ENCODE peak calls at places on chromosomes 7 and 10, in nine cellular contexts. I is RWPE1, L is GM12878, C is cardiac muscle cell, T is foreskin keratinocyte, N is mammary epithelial cell, Q is sigmoid colon, F is right lobe of liver, Z is pancreas. B is an unnamed sample.

GRCh38 chr10:29063806-29064644 is 224.8 kb upstream of the LYZL1 start:
- DNase-seq in T (peak), L (no peak), Z (no peak), F (no peak), N (peak), C (peak), Q (no peak), I (peak), B (no peak)

GRCh38 chr7:26451997-26452396 is 160.3 kb downstream of the SNX10 start:
- DNase-seq in I (no peak), T (no peak), L (no peak), N (no peak), F (no peak), C (no peak), Q (no peak), Z (peak), B (no peak)

GRCh38 chr10:88728107-88728763 is 22.2 kb downstream of the LIPK start:
- DNase-seq in I (no peak), Z (no peak), N (peak), C (no peak), T (no peak), L (no peak), Q (no peak), F (peak), B (peak)

GRCh38 chr7:149375234-149376008 is 85.4 kb downstream of the ZNF777 start:
- DNase-seq in F (no peak), Z (no peak), L (no peak), C (no peak), Q (no peak), T (no peak), I (no peak), N (no peak), B (no peak)

GRCh38 chr10:93085272-93085859 is 11.7 kb downstream of the CYP26A1 start:
- DNase-seq in I (no peak), C (no peak), T (no peak), Q (no peak), Z (no peak), N (no peak), F (no peak), L (peak), B (no peak)

GRCh38 chr7:99121496-99122021 is 22.3 kb downstream of the SMURF1 start:
- DNase-seq in Q (no peak), L (no peak), Z (no peak), T (no peak), I (no peak), C (peak), N (no peak), F (no peak), B (no peak)

GRCh38 chr7:140316165-140316661 is 82.1 kb downstream of the SLC37A3 start:
- DNase-seq in C (no peak), Z (peak), I (peak), Q (peak), T (peak), L (no peak), N (peak), F (no peak), B (no peak)

GRCh38 chr10:37952926-37953325 is 23.5 kb downstream of the ZNF25 start:
- DNase-seq in Q (no peak), I (no peak), F (no peak), C (no peak), N (no peak), T (no peak), Z (no peak), L (no peak), B (no peak)

GRCh38 chr7:34309116-34309515 is 348.9 kb upstream of the NPSR1 start:
- DNase-seq in N (no peak), Z (no peak), Q (no peak), C (no peak), F (no peak), L (no peak), T (no peak), I (no peak), B (no peak)

GRCh38 chr10:126049741-126050140 is 153.4 kb downstream of the FANK1 start:
- DNase-seq in N (peak), C (peak), Z (no peak), F (no peak), I (peak), L (no peak), Q (no peak), T (peak), B (no peak)

GRCh38 chr7:21616796-21617436 is 74.1 kb downstream of the DNAH11 start:
- DNase-seq in T (peak), C (no peak), Z (no peak), L (no peak), F (no peak), N (peak), Q (no peak), I (peak), B (no peak)

GRCh38 chr7:8389898-8390642 is 43.3 kb upstream of the NXPH1 start:
- DNase-seq in I (peak), T (no peak), N (peak), Q (no peak), Z (peak), C (peak), F (no peak), L (no peak), B (peak)

GRCh38 chr7:142030846-142031245 is 35.2 kb downstream of the MGAM start:
- DNase-seq in F (no peak), Q (no peak), T (no peak), N (no peak), I (no peak), C (no peak), Z (no peak), L (no peak), B (no peak)

GRCh38 chr7:144835166-144835611 is 664 bp downstream of the TPK1 start:
- DNase-seq in Z (peak), F (peak), C (no peak), Q (peak), L (peak), N (peak), T (peak), I (no peak), B (peak)

GRCh38 chr7:65912220-65912619 is 39.3 kb downstream of the VKORC1L1 start:
- DNase-seq in N (no peak), T (no peak), Z (no peak), L (no peak), Q (no peak), F (no peak), C (no peak), I (no peak), B (no peak)

GRCh38 chr10:109178576-109178975 is 744.7 kb downstream of the XPNPEP1 start:
- DNase-seq in N (no peak), C (no peak), F (no peak), Q (no peak), Z (no peak), T (no peak), I (no peak), L (no peak), B (no peak)

GRCh38 chr10:91700273-91700672 is 67.4 kb upstream of the PPP1R3C start:
- DNase-seq in F (peak), C (no peak), Q (no peak), N (no peak), L (no peak), Z (no peak), I (peak), T (no peak), B (no peak)

GRCh38 chr10:1123198-1123597 is 67.0 kb downstream of the WDR37 start:
- DNase-seq in N (no peak), I (no peak), L (no peak), C (no peak), T (no peak), Z (no peak), Q (no peak), F (peak), B (no peak)

GRCh38 chr7:157470699-157471098 is 133.9 kb downstream of the DNAJB6 start:
- DNase-seq in C (no peak), N (no peak), T (no peak), L (no peak), Q (peak), I (no peak), Z (no peak), F (peak), B (no peak)

GRCh38 chr7:118689403-118689802 is 464.9 kb downstream of the ANKRD7 start:
- DNase-seq in I (no peak), F (no peak), Z (no peak), Q (no peak), N (no peak), T (no peak), L (no peak), C (no peak), B (no peak)

GRCh38 chr7:44962483-44963251 is 16.1 kb downstream of the MYO1G start:
- DNase-seq in Q (no peak), F (no peak), T (peak), N (peak), C (peak), L (no peak), Z (peak), I (peak), B (peak)

GRCh38 chr7:25512051-25512450 is 283.8 kb upstream of the NPVF start:
- DNase-seq in N (no peak), I (no peak), Q (no peak), C (no peak), L (no peak), T (no peak), F (no peak), Z (no peak), B (no peak)

GRCh38 chr10:50622497-50623298 is 1.1 kb downstream of the SGMS1 start:
- DNase-seq in C (peak), I (peak), Q (peak), T (peak), L (no peak), Z (peak), N (no peak), F (peak), B (peak)

DNA sequence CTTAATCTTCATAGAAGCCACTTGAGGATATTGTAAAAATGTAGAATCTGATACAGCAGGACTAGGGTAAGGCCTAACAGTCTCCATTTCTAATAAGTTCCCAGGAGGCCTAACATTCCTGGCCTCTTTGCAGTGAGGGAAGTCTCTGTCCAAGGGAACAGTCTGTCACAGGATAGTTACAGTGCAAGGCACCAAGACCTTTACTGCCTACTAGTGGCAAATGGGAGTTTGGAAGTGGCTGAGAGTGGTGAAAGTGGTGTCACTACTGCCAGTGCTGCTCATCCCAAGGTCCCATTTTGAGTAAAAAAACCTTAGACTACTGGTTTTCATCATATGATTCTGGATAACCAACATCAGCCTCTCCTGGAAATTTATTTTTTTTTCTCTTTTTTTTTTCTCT is 619.5 kb upstream of the SEMA3D start:
- DNase-seq in I (no peak), T (no peak), Z (no peak), L (no peak), N (no peak), F (no peak), Q (no peak), C (peak), B (no peak)
- TF ChIP-seq CTCF in I (no peak), T (peak), Z (no peak), L (peak), N (no peak), F (no peak), Q (no peak), C (no peak), B (no peak)

DNA sequence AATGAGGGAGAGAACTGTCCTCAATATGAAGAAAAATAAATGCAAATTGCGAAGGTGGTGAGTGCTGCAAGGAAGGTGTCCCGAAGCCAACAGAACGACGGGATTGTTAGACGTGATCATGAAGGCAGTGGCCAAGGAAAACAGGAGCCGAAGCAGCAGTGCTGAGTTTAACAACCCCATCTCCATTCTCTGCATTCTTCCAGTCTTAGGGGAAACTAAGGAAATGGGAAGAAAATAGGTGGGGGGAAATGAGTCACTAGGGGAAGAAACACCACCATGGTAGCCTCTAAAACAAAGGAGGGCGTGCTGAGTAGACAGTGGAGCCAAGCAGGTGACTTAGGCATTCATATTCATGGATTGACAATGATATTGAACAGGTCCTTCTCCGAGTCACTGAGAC is 192.2 kb upstream of the AKR1E2 start:
- DNase-seq in L (no peak), T (no peak), C (no peak), I (no peak), N (no peak), Q (no peak), Z (no peak), F (no peak), B (no peak)
- TF ChIP-seq CTCF in L (no peak), T (no peak), C (no peak), I (no peak), N (no peak), Q (no peak), Z (no peak), F (no peak), B (no peak)

GRCh38 chr10:18097524-18097923 is 42.7 kb upstream of the CACNB2 start:
- DNase-seq in Z (no peak), N (peak), L (no peak), F (no peak), C (no peak), Q (no peak), I (no peak), T (peak), B (no peak)

GRCh38 chr10:18094793-18095192 is 45.4 kb upstream of the CACNB2 start:
- DNase-seq in L (no peak), Q (no peak), T (no peak), C (no peak), F (no peak), Z (no peak), N (no peak), I (no peak), B (no peak)

GRCh38 chr10:18099420-18099819 is 40.8 kb upstream of the CACNB2 start:
- DNase-seq in C (no peak), I (no peak), Q (no peak), T (no peak), Z (no peak), F (no peak), L (no peak), N (no peak), B (no peak)

GRCh38 chr10:18098201-18098600 is 42.0 kb upstream of the CACNB2 start:
- DNase-seq in L (no peak), N (no peak), T (no peak), I (no peak), F (no peak), Q (no peak), Z (no peak), C (no peak), B (no peak)

DNA sequence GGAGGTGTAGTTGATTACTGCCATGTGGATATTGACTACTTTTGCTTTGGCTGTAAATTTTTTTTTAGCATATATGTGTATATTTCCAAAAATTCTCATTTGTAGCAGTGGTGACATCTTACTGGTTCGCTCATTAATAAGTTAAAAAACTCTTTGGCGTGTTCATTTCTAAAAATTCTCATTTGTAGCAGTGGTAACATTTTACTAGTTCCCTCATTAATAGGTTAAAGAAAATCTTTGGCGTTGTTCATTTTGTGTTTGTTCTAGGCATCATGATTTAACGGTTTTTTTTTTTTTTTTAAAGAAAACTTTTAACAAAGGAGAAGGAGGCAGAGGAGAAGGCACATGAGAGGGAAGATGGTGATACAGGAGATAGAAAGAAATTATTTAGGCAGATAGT is 45.9 kb upstream of the CACNB2 start:
- DNase-seq in Z (no peak), F (no peak), T (no peak), N (no peak), Q (no peak), I (no peak), C (no peak), L (no peak), B (no peak)
- TF ChIP-seq CTCF in Z (no peak), F (no peak), T (no peak), N (no peak), Q (no peak), I (no peak), C (no peak), L (no peak), B (no peak)

DNA sequence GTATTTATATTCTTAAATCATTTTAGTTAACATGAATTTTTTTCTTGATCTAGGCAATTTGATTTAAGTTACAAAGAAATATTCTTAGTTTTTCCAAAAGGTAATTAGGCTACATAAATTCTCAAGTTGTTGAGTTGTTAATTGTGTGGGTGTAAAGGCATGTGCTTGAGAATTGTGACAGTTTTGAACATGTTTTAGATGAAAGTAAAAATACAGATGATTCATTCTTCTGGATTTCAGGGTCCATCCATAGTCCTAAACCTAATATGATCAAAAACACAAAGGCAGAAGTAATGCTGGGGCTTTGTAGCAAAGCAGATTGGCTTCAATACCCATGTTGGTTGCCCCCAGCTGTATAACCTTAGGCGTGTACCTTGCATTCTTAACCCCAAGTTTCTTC is 127.9 kb downstream of the CPED1 start:
- DNase-seq in I (no peak), C (no peak), N (peak), Q (no peak), T (peak), Z (no peak), L (no peak), F (no peak), B (no peak)
- TF ChIP-seq CTCF in I (no peak), C (no peak), N (no peak), Q (no peak), T (no peak), Z (no peak), L (no peak), F (no peak), B (no peak)

GRCh38 chr10:69630651-69631400 is 779 bp downstream of the FAM241B start:
- DNase-seq in Q (no peak), T (no peak), Z (no peak), I (no peak), C (no peak), N (peak), F (no peak), L (no peak), B (no peak)

GRCh38 chr10:69628876-69629275 is 1.2 kb upstream of the FAM241B start:
- DNase-seq in Z (no peak), T (no peak), C (no peak), L (no peak), F (no peak), Q (no peak), N (no peak), I (no peak), B (no peak)

GRCh38 chr10:69631566-69631965 is 1.5 kb downstream of the FAM241B start:
- DNase-seq in N (no peak), L (no peak), Q (no peak), C (no peak), T (no peak), I (no peak), Z (no peak), F (no peak), B (no peak)

GRCh38 chr10:69629519-69629896 is 539 bp upstream of the FAM241B start:
- DNase-seq in Z (no peak), F (no peak), C (no peak), T (no peak), Q (no peak), I (no peak), L (no peak), N (no peak), B (no peak)

GRCh38 chr10:69629897-69630650 is at the start of gene FAM241B:
- DNase-seq in T (peak), C (peak), Z (peak), L (no peak), I (peak), N (peak), Q (peak), F (peak), B (peak)
- TF ChIP-seq CTCF in T (peak), C (peak), Z (peak), L (peak), I (peak), N (peak), Q (peak), F (peak), B (peak)

DNA sequence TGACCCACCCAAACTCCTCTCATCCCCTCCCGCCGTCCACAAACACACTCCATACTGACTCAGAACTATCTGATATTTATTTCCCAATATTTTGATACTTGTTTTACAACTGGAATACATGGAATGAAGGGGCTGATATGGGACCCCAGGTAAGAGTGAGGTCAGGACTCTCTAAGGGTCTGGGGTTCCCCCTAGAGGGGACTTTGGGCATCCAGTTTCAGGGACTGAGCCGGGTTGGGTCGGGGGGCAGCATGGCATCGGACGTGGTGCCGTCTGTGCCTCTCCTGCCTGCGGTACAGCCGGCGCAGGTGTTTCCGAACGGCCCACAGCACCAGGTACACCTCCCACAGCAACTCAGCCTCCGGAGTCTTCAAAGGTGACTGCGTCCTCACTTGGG is 7.5 kb downstream of the SPACDR start:
- DNase-seq in T (no peak), N (no peak), L (no peak), I (no peak), C (no peak), F (no peak), Q (no peak), Z (no peak), B (no peak)
- TF ChIP-seq CTCF in T (no peak), N (no peak), L (no peak), I (no peak), C (no peak), F (no peak), Q (no peak), Z (no peak), B (no peak)

B was measured in glutamatergic neuron.